ENCODE peak calls at places on chromosomes 12 and 14, in five cellular contexts. X is stimulated activated CD4-positive, alpha-beta T cell treated with anti-CD3 and anti-CD28 coated beads, TNF-alpha, amount 100 ng/mL, for 48 hours; Z is activated gamma-delta T cell treated with Interleukin-2 at 50 U/mL for 16 hours; H is ascending aorta; G is mesenchymal stem cell. F is an unnamed sample.

GRCh38 chr12:48771588-48772112 is 17.2 kb downstream of the ADCY6 start:
- DNase-seq in X (no peak), Z (no peak), H (no peak), G (no peak), F (no peak)

GRCh38 chr14:95460647-95461478 is 55.6 kb downstream of the SYNE3 start:
- DNase-seq in X (no peak), Z (no peak), H (no peak), G (peak; percentile 81), F (peak; percentile 63)

GRCh38 chr12:99154264-99154982 is 493.1 kb upstream of the GARIN6 start:
- DNase-seq in X (no peak), Z (no peak), H (no peak), G (no peak), F (no peak)

GRCh38 chr14:100078997-100079561 is 13.9 kb downstream of the EVL start:
- DNase-seq in X (no peak), Z (peak; percentile 86), H (no peak), G (peak; percentile 73), F (peak; percentile 89)

GRCh38 chr12:18546399-18546798 is 191.4 kb downstream of the PLCZ1 start:
- DNase-seq in X (no peak), Z (no peak), H (no peak), G (peak; percentile 77), F (peak; percentile 94)

GRCh38 chr12:104494137-104494815 is 37.5 kb downstream of the CHST11 start:
- DNase-seq in X (peak; percentile 65), Z (peak; percentile 53), H (no peak), G (no peak), F (no peak)

GRCh38 chr14:104981699-104982541 is 3.7 kb upstream of the CLBA1 start:
- DNase-seq in X (no peak), Z (no peak), H (no peak), G (no peak), F (no peak)

GRCh38 chr12:132305991-132306884 is 23.2 kb downstream of the GALNT9 start:
- DNase-seq in X (no peak), Z (no peak), H (no peak), G (no peak), F (no peak)

GRCh38 chr12:171743-172705 is 41.9 kb downstream of the SLC6A12 start:
- DNase-seq in X (no peak), Z (no peak), H (no peak), G (no peak), F (peak; percentile 9)

GRCh38 chr14:59360923-59361794 is 104.0 kb downstream of the GPR135 start:
- DNase-seq in X (no peak), Z (no peak), H (no peak), G (peak; percentile 91), F (peak; percentile 97)

GRCh38 chr12:132162508-132163031 is 18.3 kb downstream of the NOC4L start:
- DNase-seq in X (no peak), Z (no peak), H (no peak), G (peak; percentile 74), F (peak; percentile 73)

GRCh38 chr14:65728604-65729003 is 316.1 kb downstream of the FUT8 start:
- DNase-seq in X (no peak), Z (no peak), H (no peak), G (no peak), F (no peak)